ENCODE peak calls at places on chromosome 5, in nine cellular contexts. Y is BE2C; L is PC-9; O is dermis blood vessel endothelial cell; U is NT2/D1; D is kidney tubule cell; H is activated CD8-positive, alpha-beta memory T cell treated with anti-CD3 and anti-CD28 coated beads, Interleukin-2, amount 50 U/mL, for 48 hours; P is posterior vena cava; E is stomach. A is an unnamed sample.

GRCh38 chr5:169875091-169875727 is 105.1 kb downstream of the INSYN2B start:
- DNase-seq in D (no peak), U (no peak), E (no peak), H (no peak), L (no peak), P (no peak), O (no peak), Y (no peak), A (no peak)

GRCh38 chr5:1030801-1031271 is 22.2 kb downstream of the NKD2 start:
- DNase-seq in D (no peak), O (no peak), H (no peak), L (no peak), U (no peak), E (no peak), Y (no peak), P (peak; percentile 68), A (no peak)

GRCh38 chr5:132777209-132778069 is at the start of gene SEPTIN8:
- DNase-seq in L (no peak), E (peak; percentile 55), H (peak; percentile 73), U (no peak), Y (peak; percentile 67), O (peak; percentile 49), P (no peak), D (peak; percentile 60), A (no peak)

GRCh38 chr5:157172408-157172807 is 6.3 kb upstream of the GARIN3 start:
- DNase-seq in U (no peak), O (no peak), P (no peak), E (no peak), Y (no peak), D (no peak), L (no peak), H (peak; percentile 86), A (no peak)

GRCh38 chr5:72834919-72835318 is 18.5 kb downstream of the TNPO1 start:
- DNase-seq in E (no peak), H (no peak), P (no peak), O (no peak), Y (no peak), L (no peak), D (no peak), U (no peak), A (no peak)

GRCh38 chr5:149130121-149130931 is 11.0 kb upstream of the ABLIM3 start:
- DNase-seq in H (no peak), P (no peak), U (no peak), O (peak; percentile 72), D (peak; percentile 49), E (no peak), L (no peak), Y (no peak), A (no peak)

GRCh38 chr5:112933651-112934365 is 11.8 kb upstream of the REEP5 start:
- DNase-seq in L (no peak), D (no peak), U (no peak), E (no peak), P (no peak), Y (no peak), H (no peak), O (no peak), A (no peak)

GRCh38 chr5:24804221-24804681 is 159.5 kb upstream of the CDH10 start:
- DNase-seq in Y (no peak), D (peak; percentile 46), O (no peak), P (no peak), L (peak; percentile 66), E (no peak), U (no peak), H (no peak), A (no peak)

GRCh38 chr5:95725937-95726810 is 5.0 kb upstream of the RHOBTB3 start:
- DNase-seq in E (no peak), D (no peak), L (no peak), P (no peak), U (no peak), O (no peak), H (no peak), Y (no peak), A (no peak)

GRCh38 chr5:170226661-170227060 is 6.1 kb upstream of the C5orf58 start:
- DNase-seq in Y (no peak), O (no peak), E (no peak), H (no peak), P (no peak), U (no peak), L (no peak), D (no peak), A (no peak)

GRCh38 chr5:180639743-180640300 is 9.6 kb downstream of the FLT4 start:
- DNase-seq in E (no peak), O (no peak), H (peak; percentile 41), U (no peak), L (no peak), D (no peak), P (peak; percentile 80), Y (peak; percentile 7), A (no peak)

GRCh38 chr5:127957183-127957582 is 126.4 kb upstream of the SLC12A2 start:
- DNase-seq in Y (peak; percentile 27), H (no peak), O (peak; percentile 82), L (no peak), E (no peak), D (peak; percentile 69), U (no peak), P (no peak), A (peak; percentile 43)

GRCh38 chr5:33690736-33691135 is 201.1 kb downstream of the ADAMTS12 start:
- DNase-seq in E (no peak), U (no peak), D (peak; percentile 83), Y (no peak), L (no peak), O (no peak), P (no peak), H (no peak), A (no peak)

GRCh38 chr5:141507387-141508091 is 18.7 kb downstream of the PCDHGC5 start:
- DNase-seq in L (no peak), Y (peak; percentile 39), E (no peak), O (no peak), D (no peak), P (no peak), H (no peak), U (no peak), A (no peak)

GRCh38 chr5:153565822-153566221 is 75.4 kb downstream of the GRIA1 start:
- DNase-seq in P (no peak), D (peak; percentile 25), L (no peak), H (no peak), Y (no peak), U (no peak), E (no peak), O (no peak), A (no peak)

GRCh38 chr5:141605523-141606277 is 13.1 kb downstream of the DIAPH1 start:
- DNase-seq in H (no peak), E (peak; percentile 46), Y (no peak), L (no peak), D (no peak), O (peak; percentile 86), P (no peak), U (no peak), A (no peak)

GRCh38 chr5:13865317-13865716 is 79.2 kb downstream of the DNAH5 start:
- DNase-seq in H (no peak), O (no peak), P (no peak), Y (no peak), L (no peak), D (peak; percentile 40), E (no peak), U (no peak), A (no peak)

GRCh38 chr5:140800816-140801493 is at the start of gene PCDHA3:
- DNase-seq in P (no peak), H (no peak), L (no peak), U (no peak), D (peak; percentile 41), O (peak; percentile 65), E (no peak), Y (no peak), A (no peak)

GRCh38 chr5:137254695-137255094 is 244.4 kb downstream of the SPOCK1 start:
- DNase-seq in D (no peak), U (no peak), O (peak; percentile 8), H (no peak), Y (no peak), P (no peak), E (no peak), L (peak; percentile 21), A (peak; percentile 61)

A was measured in dorsolateral prefrontal cortex.